ENCODE peak calls at places on chromosomes 1 and 21, in nine cellular contexts. W is activated T-cell treated with anti-CD3 and anti-CD28 coated beads, Interleukin-2, amount 50 U/mL, for 1 hour; R is iris pigment epithelial cell; A is MG63; X is activated CD8-positive, alpha-beta memory T cell treated with anti-CD3 and anti-CD28 coated beads, Interleukin-2, amount 50 U/mL, for 48 hours; B is GM13976; Z is effector memory CD4-positive, alpha-beta T cell; D is body of pancreas; J is GM06990. T is an unnamed sample.

GRCh38 chr21:33071878-33072306 is 2.0 kb downstream of the OLIG1 start:
- DNase-seq in W (no peak), R (peak), A (no peak), X (peak), B (no peak), Z (no peak), D (no peak), J (peak), T (no peak)

GRCh38 chr1:24052119-24052695 is 59.7 kb downstream of the MYOM3 start:
- DNase-seq in W (no peak), R (peak), A (no peak), X (no peak), B (no peak), Z (no peak), D (no peak), J (no peak), T (no peak)

GRCh38 chr1:211704567-211704942 is 29.1 kb upstream of the NEK2 start:
- DNase-seq in W (no peak), R (no peak), A (no peak), X (no peak), B (no peak), Z (no peak), D (no peak), J (no peak), T (no peak)

GRCh38 chr1:178938959-178939317 is 68.1 kb upstream of the ANGPTL1 start:
- DNase-seq in W (no peak), R (peak), A (peak), X (no peak), B (no peak), Z (no peak), D (peak), J (no peak), T (no peak)

GRCh38 chr1:36384542-36385409 is 948 bp downstream of the STK40 start:
- DNase-seq in W (no peak), R (peak), A (peak), X (peak), B (no peak), Z (peak), D (peak), J (no peak), T (peak)

GRCh38 chr1:43779805-43780403 is 72.6 kb downstream of the ST3GAL3 start:
- DNase-seq in W (no peak), R (no peak), A (no peak), X (no peak), B (no peak), Z (no peak), D (no peak), J (no peak), T (no peak)

GRCh38 chr21:25296239-25296638 is 311.0 kb downstream of the MRPL39 start:
- DNase-seq in W (no peak), R (peak), A (no peak), X (no peak), B (no peak), Z (no peak), D (peak), J (no peak), T (no peak)

GRCh38 chr1:189628857-189629256 is 848.8 kb downstream of the BRINP3 start:
- DNase-seq in W (no peak), R (no peak), A (no peak), X (no peak), B (no peak), Z (no peak), D (no peak), J (no peak), T (no peak)

GRCh38 chr1:3211996-3212395 is 143.0 kb downstream of the PRDM16 start:
- DNase-seq in W (no peak), R (no peak), A (no peak), X (no peak), B (no peak), Z (no peak), D (no peak), J (no peak), T (no peak)

GRCh38 chr1:47756006-47756405 is 241.2 kb downstream of the TRABD2B start:
- DNase-seq in W (no peak), R (no peak), A (peak), X (peak), B (no peak), Z (no peak), D (no peak), J (no peak), T (no peak)